ENCODE peak calls at places on chromosomes 5 and 9, in eight cellular contexts. O is H1; S is heart right ventricle; M is CD8-positive, alpha-beta T cell; R is CD8-positive, alpha-beta memory T cell; Y is tibial nerve; K is mammary epithelial cell; Q is aorta. C is an unnamed sample.

GRCh38 chr5:172450861-172451695 is 3.2 kb downstream of the SH3PXD2B start:
- DNase-seq in O (peak; percentile 81), S (no peak), M (peak; percentile 19), R (no peak), Y (no peak), K (no peak), Q (peak; percentile 77), C (no peak)

GRCh38 chr9:20242767-20243166 is 379.5 kb downstream of the MLLT3 start:
- DNase-seq in O (no peak), S (no peak), M (peak; percentile 11), R (no peak), Y (no peak), K (no peak), Q (no peak), C (no peak)

GRCh38 chr5:68545636-68546325 is 330.2 kb downstream of the PIK3R1 start:
- DNase-seq in O (no peak), S (no peak), M (no peak), R (no peak), Y (no peak), K (no peak), Q (no peak), C (no peak)

GRCh38 chr9:2729721-2730120 is 12.4 kb downstream of the KCNV2 start:
- DNase-seq in O (no peak), S (no peak), M (no peak), R (no peak), Y (no peak), K (no peak), Q (no peak), C (no peak)

GRCh38 chr5:76325876-76326491 is 77.1 kb upstream of the IQGAP2 start:
- DNase-seq in O (no peak), S (no peak), M (peak; percentile 31), R (peak; percentile 66), Y (no peak), K (no peak), Q (no peak), C (peak; percentile 23)

GRCh38 chr5:39526914-39527477 is 102.2 kb upstream of the DAB2 start:
- DNase-seq in O (no peak), S (no peak), M (no peak), R (no peak), Y (no peak), K (no peak), Q (no peak), C (peak; percentile 29)

GRCh38 chr5:61779743-61780142 is 447.7 kb downstream of the ZSWIM6 start:
- DNase-seq in O (no peak), S (no peak), M (no peak), R (no peak), Y (no peak), K (no peak), Q (no peak), C (no peak)

GRCh38 chr9:37061763-37062162 is 27.7 kb upstream of the PAX5 start:
- DNase-seq in O (no peak), S (no peak), M (no peak), R (no peak), Y (no peak), K (no peak), Q (no peak), C (no peak)

GRCh38 chr9:89603629-89604462 is 966 bp upstream of the GADD45G start:
- DNase-seq in O (peak; percentile 93), S (peak; percentile 79), M (no peak), R (no peak), Y (peak; percentile 44), K (peak; percentile 39), Q (peak; percentile 85), C (peak; percentile 89)

GRCh38 chr9:136947955-136948510 is 3.0 kb downstream of the C8G start:
- DNase-seq in O (peak; percentile 82), S (peak; percentile 79), M (no peak), R (no peak), Y (no peak), K (peak; percentile 12), Q (no peak), C (peak; percentile 72)

GRCh38 chr9:28024616-28025147 is 451.4 kb upstream of the C9orf72 start:
- DNase-seq in O (no peak), S (no peak), M (no peak), R (no peak), Y (no peak), K (no peak), Q (no peak), C (no peak)

GRCh38 chr5:10301266-10301665 is 6.4 kb downstream of the CMBL start:
- DNase-seq in O (no peak), S (no peak), M (no peak), R (no peak), Y (no peak), K (no peak), Q (no peak), C (no peak)

GRCh38 chr5:89628876-89629635 is 746.1 kb upstream of the MEF2C start:
- DNase-seq in O (no peak), S (no peak), M (no peak), R (no peak), Y (no peak), K (peak; percentile 41), Q (no peak), C (no peak)

DNA sequence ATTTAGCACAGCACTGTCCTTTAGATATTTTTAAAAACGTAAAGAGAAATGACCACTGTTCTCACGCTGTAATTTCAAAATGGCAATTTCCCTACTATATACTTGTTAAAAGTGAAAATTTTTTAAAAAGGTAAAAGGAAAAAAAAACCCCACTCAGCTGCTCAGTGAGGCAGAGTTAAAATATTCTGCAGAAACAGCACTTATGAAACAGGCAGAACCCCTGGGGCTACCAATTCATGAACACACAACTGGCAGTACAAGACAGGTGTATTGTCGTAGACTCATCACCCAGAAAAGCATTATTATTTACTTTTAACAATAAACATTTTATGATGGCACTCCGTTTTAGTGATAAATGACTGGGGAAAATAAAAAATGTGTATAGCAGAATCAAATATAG is 1.6 kb upstream of the RASGRF2 start:
- DNase-seq in O (no peak), S (no peak), M (no peak), R (no peak), Y (no peak), K (no peak), Q (no peak), C (no peak)
- H3K27me3 ChIP-seq in O (peaks cover 17% of the 10 kb centered on the region), S (peaks cover 79% of the 10 kb centered on the region), M (no peaks in the 10 kb centered on the region), R (no peaks in the 10 kb centered on the region), Y (no peaks in the 10 kb centered on the region), K (peaks cover 19% of the 10 kb centered on the region), Q (no peaks in the 10 kb centered on the region), C (peaks cover 12% of the 10 kb centered on the region)

GRCh38 chr5:167014657-167015056 is 1276.8 kb upstream of the WWC1 start:
- DNase-seq in O (no peak), S (no peak), M (no peak), R (no peak), Y (no peak), K (no peak), Q (no peak), C (no peak)

GRCh38 chr5:167011196-167011595 is 1280.2 kb upstream of the WWC1 start:
- DNase-seq in O (no peak), S (no peak), M (no peak), R (no peak), Y (no peak), K (no peak), Q (no peak), C (no peak)

GRCh38 chr5:167012281-167013034 is 1279.0 kb upstream of the WWC1 start:
- DNase-seq in O (no peak), S (no peak), M (no peak), R (no peak), Y (no peak), K (no peak), Q (no peak), C (no peak)
- H3K27ac ChIP-seq in O (no peak overlapping the region), S (no peak overlapping the region), M (no peak overlapping the region), R (no peak overlapping the region), Y (no peak overlapping the region), K (no peak overlapping the region), Q (no peak overlapping the region), C (no peak overlapping the region)

GRCh38 chr9:121303456-121304451 is 35.8 kb downstream of the GSN start:
- DNase-seq in O (no peak), S (no peak), M (no peak), R (no peak), Y (peak; percentile 17), K (no peak), Q (peak; percentile 55), C (peak; percentile 77)
- H3K4me1 ChIP-seq in O (peaks cover 11% of the 10 kb centered on the region), S (peaks cover 93% of the 10 kb centered on the region), M (peaks cover 11% of the 10 kb centered on the region), R (peaks cover 6% of the 10 kb centered on the region), Y (peaks cover 54% of the 10 kb centered on the region), K (peaks cover 8% of the 10 kb centered on the region), Q (peaks cover 3% of the 10 kb centered on the region), C (peaks cover 32% of the 10 kb centered on the region)

DNA sequence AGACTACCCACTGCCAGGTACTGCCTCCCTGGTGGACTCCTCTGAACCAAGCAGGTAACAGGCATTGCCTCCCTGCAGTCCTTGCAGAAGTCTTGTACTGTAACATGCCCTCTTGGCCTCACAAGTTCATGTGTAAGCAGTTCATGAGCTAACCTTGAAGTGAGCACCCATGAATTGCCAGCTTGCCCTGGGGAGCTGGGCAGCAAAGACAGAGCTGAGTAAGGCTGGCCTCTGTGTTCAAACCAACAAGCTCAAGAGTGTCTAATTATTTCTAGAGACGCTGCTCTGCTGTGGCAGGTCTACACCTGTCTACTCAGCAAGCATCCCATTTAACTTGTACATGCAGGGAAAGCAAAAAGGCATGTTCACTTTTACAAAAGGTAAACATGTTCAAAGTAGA is 113.5 kb downstream of the FEM1C start:
- DNase-seq in O (no peak), S (no peak), M (no peak), R (no peak), Y (no peak), K (no peak), Q (no peak), C (peak; percentile 43)
- H3K27me3 ChIP-seq in O (no peaks in the 10 kb centered on the region), S (no peaks in the 10 kb centered on the region), M (no peaks in the 10 kb centered on the region), R (no peaks in the 10 kb centered on the region), Y (no peaks in the 10 kb centered on the region), K (no peaks in the 10 kb centered on the region), Q (no peaks in the 10 kb centered on the region), C (no peaks in the 10 kb centered on the region)

GRCh38 chr5:51382508-51382758 is 815 bp upstream of the ISL1 start:
- DNase-seq in O (no peak), S (no peak), M (no peak), R (no peak), Y (no peak), K (no peak), Q (no peak), C (no peak)

GRCh38 chr5:51381801-51382507 is 1.3 kb upstream of the ISL1 start:
- DNase-seq in O (no peak), S (no peak), M (no peak), R (no peak), Y (no peak), K (no peak), Q (no peak), C (no peak)

GRCh38 chr5:51384281-51384840 is 1.1 kb downstream of the ISL1 start:
- DNase-seq in O (no peak), S (no peak), M (no peak), R (no peak), Y (no peak), K (no peak), Q (no peak), C (no peak)

GRCh38 chr5:51383494-51384081 is 340 bp downstream of the ISL1 start:
- DNase-seq in O (no peak), S (no peak), M (no peak), R (no peak), Y (no peak), K (no peak), Q (no peak), C (no peak)

GRCh38 chr5:51382759-51383493 is at the start of gene ISL1:
- DNase-seq in O (peak; percentile 88), S (no peak), M (no peak), R (no peak), Y (no peak), K (peak; percentile 77), Q (no peak), C (peak; percentile 88)
- H3K27ac ChIP-seq in O (no peak within 1 kb of the TSS), S (no peak within 1 kb of the TSS), M (no peak within 1 kb of the TSS), R (no peak within 1 kb of the TSS), Y (no peak within 1 kb of the TSS), K (no peak within 1 kb of the TSS), Q (no peak within 1 kb of the TSS), C (no peak within 1 kb of the TSS)

C was measured in upper lobe of left lung.